ENCODE peak calls at places on chromosomes 13 and 19, in seven cellular contexts. One of them, this sample, is unnamed.

GRCh38 chr19:16442386-16443276 is 29.1 kb downstream of the EPS15L1 start:
- DNase-seq in neural crest cell: no peak
- DNase-seq in suprapubic skin: no peak
- DNase-seq in GM13977: no peak
- DNase-seq in WERI-Rb-1: peak; percentile 87
- DNase-seq in EL: no peak
- DNase-seq in cardiac muscle cell: no peak
- DNase-seq in this sample: no peak

GRCh38 chr19:29003641-29004409 is 209.1 kb downstream of the UQCRFS1 start:
- DNase-seq in neural crest cell: no peak
- DNase-seq in suprapubic skin: no peak
- DNase-seq in GM13977: no peak
- DNase-seq in WERI-Rb-1: no peak
- DNase-seq in EL: no peak
- DNase-seq in cardiac muscle cell: no peak
- DNase-seq in this sample: no peak

GRCh38 chr19:5250127-5250659 is 90.4 kb downstream of the PTPRS start:
- DNase-seq in neural crest cell: no peak
- DNase-seq in suprapubic skin: no peak
- DNase-seq in GM13977: no peak
- DNase-seq in WERI-Rb-1: no peak
- DNase-seq in EL: no peak
- DNase-seq in cardiac muscle cell: no peak
- DNase-seq in this sample: no peak

GRCh38 chr19:19027228-19027627 is 6.1 kb downstream of the SUGP2 start:
- DNase-seq in neural crest cell: no peak
- DNase-seq in suprapubic skin: no peak
- DNase-seq in GM13977: no peak
- DNase-seq in WERI-Rb-1: no peak
- DNase-seq in EL: no peak
- DNase-seq in cardiac muscle cell: no peak
- DNase-seq in this sample: no peak

GRCh38 chr13:41029629-41030028 is 10.5 kb upstream of the ELF1 start:
- DNase-seq in neural crest cell: no peak
- DNase-seq in suprapubic skin: no peak
- DNase-seq in GM13977: no peak
- DNase-seq in WERI-Rb-1: no peak
- DNase-seq in EL: no peak
- DNase-seq in cardiac muscle cell: no peak
- DNase-seq in this sample: no peak

GRCh38 chr19:1104452-1105216 is 840 bp downstream of the GPX4 start:
- DNase-seq in neural crest cell: peak; percentile 64
- DNase-seq in suprapubic skin: no peak
- DNase-seq in GM13977: peak; percentile 94
- DNase-seq in WERI-Rb-1: peak; percentile 79
- DNase-seq in EL: peak; percentile 74
- DNase-seq in cardiac muscle cell: peak; percentile 80
- DNase-seq in this sample: peak; percentile 73

GRCh38 chr19:7535993-7536685 is 622 bp downstream of the PNPLA6 start:
- DNase-seq in neural crest cell: no peak
- DNase-seq in suprapubic skin: no peak
- DNase-seq in GM13977: no peak
- DNase-seq in WERI-Rb-1: peak; percentile 61
- DNase-seq in EL: no peak
- DNase-seq in cardiac muscle cell: no peak
- DNase-seq in this sample: no peak

GRCh38 chr19:6066661-6067646 is 43.3 kb downstream of the RFX2 start:
- DNase-seq in neural crest cell: peak; percentile 72
- DNase-seq in suprapubic skin: peak; percentile 98
- DNase-seq in GM13977: no peak
- DNase-seq in WERI-Rb-1: no peak
- DNase-seq in EL: peak; percentile 57
- DNase-seq in cardiac muscle cell: peak; percentile 97
- DNase-seq in this sample: peak; percentile 92

GRCh38 chr19:15173746-15174404 is 26.9 kb downstream of the NOTCH3 start:
- DNase-seq in neural crest cell: no peak
- DNase-seq in suprapubic skin: no peak
- DNase-seq in GM13977: no peak
- DNase-seq in WERI-Rb-1: peak; percentile 32
- DNase-seq in EL: no peak
- DNase-seq in cardiac muscle cell: peak; percentile 21
- DNase-seq in this sample: no peak

GRCh38 chr19:4061178-4061682 is 5.5 kb downstream of the ZBTB7A start:
- DNase-seq in neural crest cell: no peak
- DNase-seq in suprapubic skin: peak; percentile 96
- DNase-seq in GM13977: no peak
- DNase-seq in WERI-Rb-1: no peak
- DNase-seq in EL: no peak
- DNase-seq in cardiac muscle cell: peak; percentile 37
- DNase-seq in this sample: no peak

GRCh38 chr13:113851480-113851803 is 12.4 kb downstream of the GAS6 start:
- DNase-seq in neural crest cell: no peak
- DNase-seq in suprapubic skin: no peak
- DNase-seq in GM13977: no peak
- DNase-seq in WERI-Rb-1: no peak
- DNase-seq in EL: no peak
- DNase-seq in cardiac muscle cell: no peak
- DNase-seq in this sample: no peak

GRCh38 chr19:6649189-6649588 is 20.8 kb downstream of the TNFSF14 start:
- DNase-seq in neural crest cell: no peak
- DNase-seq in suprapubic skin: no peak
- DNase-seq in GM13977: no peak
- DNase-seq in WERI-Rb-1: no peak
- DNase-seq in EL: no peak
- DNase-seq in cardiac muscle cell: no peak
- DNase-seq in this sample: no peak

GRCh38 chr13:77860621-77861020 is 58.0 kb downstream of the EDNRB start:
- DNase-seq in neural crest cell: no peak
- DNase-seq in suprapubic skin: no peak
- DNase-seq in GM13977: no peak
- DNase-seq in WERI-Rb-1: no peak
- DNase-seq in EL: peak; percentile 1
- DNase-seq in cardiac muscle cell: peak; percentile 85
- DNase-seq in this sample: peak; percentile 32

GRCh38 chr13:39811051-39811450 is 155.6 kb downstream of the COG6 start:
- DNase-seq in neural crest cell: no peak
- DNase-seq in suprapubic skin: no peak
- DNase-seq in GM13977: no peak
- DNase-seq in WERI-Rb-1: no peak
- DNase-seq in EL: no peak
- DNase-seq in cardiac muscle cell: no peak
- DNase-seq in this sample: no peak

GRCh38 chr13:105598551-105598950 is 936.9 kb downstream of the EFNB2 start:
- DNase-seq in neural crest cell: no peak
- DNase-seq in suprapubic skin: no peak
- DNase-seq in GM13977: no peak
- DNase-seq in WERI-Rb-1: no peak
- DNase-seq in EL: peak; percentile 40
- DNase-seq in cardiac muscle cell: peak; percentile 29
- DNase-seq in this sample: peak; percentile 64

GRCh38 chr19:33302974-33303790 is 848 bp upstream of the CEBPA start:
- DNase-seq in neural crest cell: peak; percentile 52
- DNase-seq in suprapubic skin: no peak
- DNase-seq in GM13977: peak; percentile 64
- DNase-seq in WERI-Rb-1: peak; percentile 54
- DNase-seq in EL: peak; percentile 50
- DNase-seq in cardiac muscle cell: peak; percentile 70
- DNase-seq in this sample: no peak

GRCh38 chr13:97768134-97768533 is 185.3 kb upstream of the IPO5 start:
- DNase-seq in neural crest cell: no peak
- DNase-seq in suprapubic skin: no peak
- DNase-seq in GM13977: no peak
- DNase-seq in WERI-Rb-1: no peak
- DNase-seq in EL: no peak
- DNase-seq in cardiac muscle cell: no peak
- DNase-seq in this sample: no peak

This sample was measured in RPMI7951.